ENCODE peak calls at places on chromosomes 2 and 18, in eight cellular contexts. One of them, this sample, is unnamed.
A peak's percentile ranks its signal among the peaks of the same experiment; 100 is the strongest.

GRCh38 chr18:5619381-5619780 is 75.6 kb upstream of the EPB41L3 start:
- DNase-seq in HCT116: no peak
- DNase-seq in CD8-positive, alpha-beta T cell: no peak
- DNase-seq in psoas muscle: no peak
- DNase-seq in cardiac fibroblast: no peak
- DNase-seq in WTC11: no peak
- DNase-seq in epithelial cell of esophagus: no peak
- DNase-seq in fibroblast of lung: no peak
- DNase-seq in this sample: no peak

GRCh38 chr2:45337396-45337795 is 273.7 kb downstream of the SRBD1 start:
- DNase-seq in HCT116: no peak
- DNase-seq in CD8-positive, alpha-beta T cell: no peak
- DNase-seq in psoas muscle: no peak
- DNase-seq in cardiac fibroblast: no peak
- DNase-seq in WTC11: no peak
- DNase-seq in epithelial cell of esophagus: no peak
- DNase-seq in fibroblast of lung: peak; percentile 53
- DNase-seq in this sample: no peak

GRCh38 chr2:232013701-232014353 is 52.3 kb downstream of the DIS3L2 start:
- DNase-seq in HCT116: no peak
- DNase-seq in CD8-positive, alpha-beta T cell: no peak
- DNase-seq in psoas muscle: no peak
- DNase-seq in cardiac fibroblast: peak; percentile 94
- DNase-seq in WTC11: no peak
- DNase-seq in epithelial cell of esophagus: peak; percentile 90
- DNase-seq in fibroblast of lung: peak; percentile 92
- DNase-seq in this sample: no peak

GRCh38 chr2:148603562-148603920 is 41.0 kb upstream of the EPC2 start:
- DNase-seq in HCT116: no peak
- DNase-seq in CD8-positive, alpha-beta T cell: no peak
- DNase-seq in psoas muscle: no peak
- DNase-seq in cardiac fibroblast: no peak
- DNase-seq in WTC11: no peak
- DNase-seq in epithelial cell of esophagus: no peak
- DNase-seq in fibroblast of lung: no peak
- DNase-seq in this sample: no peak

GRCh38 chr18:34631071-34631470 is 79.0 kb upstream of the DTNA start:
- DNase-seq in HCT116: no peak
- DNase-seq in CD8-positive, alpha-beta T cell: no peak
- DNase-seq in psoas muscle: no peak
- DNase-seq in cardiac fibroblast: no peak
- DNase-seq in WTC11: no peak
- DNase-seq in epithelial cell of esophagus: no peak
- DNase-seq in fibroblast of lung: peak; percentile 15
- DNase-seq in this sample: no peak

GRCh38 chr2:113218283-113219091 is 44.7 kb downstream of the PSD4 start:
- DNase-seq in HCT116: no peak
- DNase-seq in CD8-positive, alpha-beta T cell: no peak
- DNase-seq in psoas muscle: no peak
- DNase-seq in cardiac fibroblast: peak; percentile 25
- DNase-seq in WTC11: no peak
- DNase-seq in epithelial cell of esophagus: no peak
- DNase-seq in fibroblast of lung: peak; percentile 63
- DNase-seq in this sample: no peak

GRCh38 chr2:43008388-43008787 is 216.0 kb upstream of the HAAO start:
- DNase-seq in HCT116: no peak
- DNase-seq in CD8-positive, alpha-beta T cell: no peak
- DNase-seq in psoas muscle: no peak
- DNase-seq in cardiac fibroblast: no peak
- DNase-seq in WTC11: no peak
- DNase-seq in epithelial cell of esophagus: no peak
- DNase-seq in fibroblast of lung: no peak
- DNase-seq in this sample: no peak

GRCh38 chr2:156379069-156379468 is 46.5 kb upstream of the NR4A2 start:
- DNase-seq in HCT116: no peak
- DNase-seq in CD8-positive, alpha-beta T cell: no peak
- DNase-seq in psoas muscle: no peak
- DNase-seq in cardiac fibroblast: no peak
- DNase-seq in WTC11: no peak
- DNase-seq in epithelial cell of esophagus: no peak
- DNase-seq in fibroblast of lung: no peak
- DNase-seq in this sample: no peak

GRCh38 chr2:197360744-197361156 is 50.2 kb upstream of the ANKRD44 start:
- DNase-seq in HCT116: no peak
- DNase-seq in CD8-positive, alpha-beta T cell: no peak
- DNase-seq in psoas muscle: no peak
- DNase-seq in cardiac fibroblast: peak; percentile 50
- DNase-seq in WTC11: no peak
- DNase-seq in epithelial cell of esophagus: peak; percentile 24
- DNase-seq in fibroblast of lung: peak; percentile 31
- DNase-seq in this sample: no peak

GRCh38 chr18:74291771-74292540 is at the start of gene CYB5A:
- DNase-seq in HCT116: peak; percentile 83
- DNase-seq in CD8-positive, alpha-beta T cell: peak; percentile 99
- DNase-seq in psoas muscle: peak; percentile 99
- DNase-seq in cardiac fibroblast: peak; percentile 96
- DNase-seq in WTC11: peak; percentile 95
- DNase-seq in epithelial cell of esophagus: peak; percentile 95
- DNase-seq in fibroblast of lung: peak; percentile 96
- DNase-seq in this sample: peak; percentile 100

GRCh38 chr2:46344696-46345095 is 47.5 kb downstream of the EPAS1 start:
- DNase-seq in HCT116: no peak
- DNase-seq in CD8-positive, alpha-beta T cell: no peak
- DNase-seq in psoas muscle: no peak
- DNase-seq in cardiac fibroblast: no peak
- DNase-seq in WTC11: no peak
- DNase-seq in epithelial cell of esophagus: no peak
- DNase-seq in fibroblast of lung: no peak
- DNase-seq in this sample: no peak

DNA sequence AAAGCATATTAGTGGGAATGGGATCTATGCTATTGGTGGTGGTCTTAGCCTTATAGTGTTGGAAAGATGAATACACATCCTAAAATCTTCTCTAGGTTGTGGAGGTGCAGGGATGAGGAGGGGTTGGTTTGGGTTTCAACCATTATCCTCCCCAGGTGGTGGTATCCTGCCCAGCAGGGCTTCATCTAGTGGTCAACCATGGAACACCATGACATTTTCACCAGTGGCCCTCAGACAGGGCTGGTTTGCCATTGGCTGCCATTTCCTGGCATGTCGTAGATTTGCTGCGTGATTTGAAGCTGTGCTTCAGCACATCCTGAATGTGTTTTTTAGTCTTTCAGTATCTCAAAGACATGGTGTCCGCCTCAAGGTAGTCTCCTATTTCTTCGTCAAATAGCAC is 391.2 kb upstream of the HNRNPA3 start:
- DNase-seq in HCT116: no peak
- DNase-seq in CD8-positive, alpha-beta T cell: no peak
- DNase-seq in psoas muscle: no peak
- DNase-seq in cardiac fibroblast: no peak
- DNase-seq in WTC11: no peak
- DNase-seq in epithelial cell of esophagus: no peak
- DNase-seq in fibroblast of lung: no peak
- DNase-seq in this sample: no peak
- TF ChIP-seq CTCF in HCT116: no peak
- TF ChIP-seq CTCF in CD8-positive, alpha-beta T cell: no peak
- TF ChIP-seq CTCF in psoas muscle: no peak
- TF ChIP-seq CTCF in cardiac fibroblast: no peak
- TF ChIP-seq CTCF in WTC11: no peak
- TF ChIP-seq CTCF in epithelial cell of esophagus: no peak
- TF ChIP-seq CTCF in fibroblast of lung: no peak
- TF ChIP-seq CTCF in this sample: no peak

GRCh38 chr18:72648079-72648478 is 103.9 kb upstream of the CBLN2 start:
- DNase-seq in HCT116: no peak
- DNase-seq in CD8-positive, alpha-beta T cell: no peak
- DNase-seq in psoas muscle: no peak
- DNase-seq in cardiac fibroblast: no peak
- DNase-seq in WTC11: no peak
- DNase-seq in epithelial cell of esophagus: no peak
- DNase-seq in fibroblast of lung: no peak
- DNase-seq in this sample: no peak

GRCh38 chr18:72652990-72653593 is 109.0 kb upstream of the CBLN2 start:
- DNase-seq in HCT116: no peak
- DNase-seq in CD8-positive, alpha-beta T cell: no peak
- DNase-seq in psoas muscle: no peak
- DNase-seq in cardiac fibroblast: peak; percentile 21
- DNase-seq in WTC11: peak; percentile 77
- DNase-seq in epithelial cell of esophagus: peak; percentile 58
- DNase-seq in fibroblast of lung: no peak
- DNase-seq in this sample: peak; percentile 59

DNA sequence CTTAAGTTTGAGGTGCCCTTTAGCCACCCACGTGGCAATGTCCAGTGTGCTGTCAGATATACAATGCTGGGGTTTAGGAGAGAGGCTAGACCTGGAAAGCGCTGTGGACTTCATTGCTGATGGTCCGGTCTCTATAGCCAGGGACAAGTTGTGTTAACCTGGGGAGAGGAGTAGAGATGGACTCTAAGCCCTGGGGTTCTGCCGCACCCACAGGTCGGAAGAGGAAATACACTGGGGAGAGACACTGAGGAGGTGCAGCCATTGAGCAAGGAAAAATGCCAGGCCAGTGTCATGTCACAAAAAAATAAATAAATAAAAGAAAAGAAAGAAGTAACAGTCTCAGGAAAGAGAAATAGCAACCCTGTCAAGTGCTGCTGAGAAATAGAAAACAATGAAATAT is 106.9 kb upstream of the CBLN2 start:
- DNase-seq in HCT116: no peak
- DNase-seq in CD8-positive, alpha-beta T cell: no peak
- DNase-seq in psoas muscle: no peak
- DNase-seq in cardiac fibroblast: no peak
- DNase-seq in WTC11: no peak
- DNase-seq in epithelial cell of esophagus: no peak
- DNase-seq in fibroblast of lung: no peak
- DNase-seq in this sample: no peak
- TF ChIP-seq CTCF in HCT116: no peak
- TF ChIP-seq CTCF in CD8-positive, alpha-beta T cell: no peak
- TF ChIP-seq CTCF in psoas muscle: no peak
- TF ChIP-seq CTCF in cardiac fibroblast: no peak
- TF ChIP-seq CTCF in WTC11: no peak
- TF ChIP-seq CTCF in epithelial cell of esophagus: no peak
- TF ChIP-seq CTCF in fibroblast of lung: no peak
- TF ChIP-seq CTCF in this sample: no peak

GRCh38 chr2:162524192-162524591 is 180.3 kb downstream of the GCA start:
- DNase-seq in HCT116: no peak
- DNase-seq in CD8-positive, alpha-beta T cell: no peak
- DNase-seq in psoas muscle: no peak
- DNase-seq in cardiac fibroblast: no peak
- DNase-seq in WTC11: peak; percentile 33
- DNase-seq in epithelial cell of esophagus: peak; percentile 40
- DNase-seq in fibroblast of lung: no peak
- DNase-seq in this sample: no peak
- TF ChIP-seq CTCF in HCT116: no peak
- TF ChIP-seq CTCF in CD8-positive, alpha-beta T cell: no peak
- TF ChIP-seq CTCF in psoas muscle: no peak
- TF ChIP-seq CTCF in cardiac fibroblast: no peak
- TF ChIP-seq CTCF in WTC11: no peak
- TF ChIP-seq CTCF in epithelial cell of esophagus: peak; percentile 27
- TF ChIP-seq CTCF in fibroblast of lung: no peak
- TF ChIP-seq CTCF in this sample: no peak

DNA sequence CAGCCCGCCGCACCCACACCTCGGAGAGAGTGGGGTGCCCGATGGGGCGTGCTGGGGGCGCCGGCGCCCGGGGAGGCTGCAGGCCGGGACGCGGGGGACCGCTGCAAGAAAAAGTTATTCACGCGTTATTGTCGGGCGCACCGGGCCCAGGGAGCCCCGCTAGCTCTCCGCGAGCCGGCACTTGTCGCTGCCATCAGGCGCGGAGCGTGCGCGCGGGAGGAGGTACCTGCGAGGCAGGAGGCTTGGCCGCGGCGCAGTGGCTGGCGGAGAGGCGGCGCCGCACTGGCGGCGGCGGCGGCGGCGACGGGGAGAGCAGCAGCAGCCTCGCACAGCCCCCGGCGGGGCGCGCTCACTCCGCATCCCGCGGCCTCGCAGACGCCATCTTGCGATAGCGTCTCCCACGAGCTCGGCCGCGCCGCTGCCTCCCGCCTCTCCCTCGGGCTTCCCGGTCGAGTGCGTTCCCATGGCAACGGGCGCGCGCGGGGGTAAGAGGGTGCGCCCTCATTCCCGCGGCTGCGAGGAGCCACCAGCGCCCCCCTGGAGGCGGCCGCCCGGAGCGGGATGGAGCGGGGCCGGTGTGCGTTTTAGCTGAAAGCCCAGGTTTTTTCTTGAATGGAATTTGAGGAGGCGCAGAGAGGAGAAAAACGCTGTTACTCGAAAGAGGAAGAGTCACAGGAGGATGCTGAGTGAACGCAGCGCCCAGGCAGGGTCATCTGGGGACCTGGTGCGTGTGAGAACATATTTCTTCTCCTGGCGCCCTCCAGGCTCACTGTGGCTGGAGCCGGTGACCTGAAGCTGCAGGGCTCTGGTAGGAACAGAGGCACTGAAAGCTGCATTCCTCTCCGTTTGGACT is at the start of gene CHN1:
- DNase-seq in HCT116: no peak
- DNase-seq in CD8-positive, alpha-beta T cell: peak; percentile 54
- DNase-seq in psoas muscle: peak; percentile 80
- DNase-seq in cardiac fibroblast: peak; percentile 58
- DNase-seq in WTC11: peak; percentile 81
- DNase-seq in epithelial cell of esophagus: peak; percentile 67
- DNase-seq in fibroblast of lung: peak; percentile 78
- DNase-seq in this sample: peak; percentile 37
- TF ChIP-seq CTCF in HCT116: no peak
- TF ChIP-seq CTCF in CD8-positive, alpha-beta T cell: peak; percentile 17
- TF ChIP-seq CTCF in psoas muscle: no peak
- TF ChIP-seq CTCF in cardiac fibroblast: no peak
- TF ChIP-seq CTCF in WTC11: no peak
- TF ChIP-seq CTCF in epithelial cell of esophagus: no peak
- TF ChIP-seq CTCF in fibroblast of lung: no peak
- TF ChIP-seq CTCF in this sample: peak; percentile 9

DNA sequence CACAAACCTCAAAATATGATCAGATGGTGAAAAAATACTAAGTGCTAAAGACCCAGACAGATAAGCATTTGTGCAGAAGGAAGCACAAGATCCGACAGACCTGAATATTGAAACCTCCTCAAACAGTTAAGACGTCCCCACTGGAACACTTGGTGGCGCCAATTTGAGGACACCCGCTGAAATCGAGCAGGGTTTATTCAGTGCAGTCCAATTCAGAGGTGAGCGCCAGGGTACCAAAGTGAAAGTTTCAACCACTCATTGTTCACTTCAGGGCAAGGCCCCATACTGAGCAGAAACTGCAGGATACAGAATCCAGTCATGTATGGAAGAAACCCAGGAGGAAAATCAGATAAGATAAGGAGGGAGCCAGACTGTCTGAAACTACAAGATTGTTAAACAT is 417.6 kb downstream of the LRRTM4 start:
- DNase-seq in HCT116: no peak
- DNase-seq in CD8-positive, alpha-beta T cell: no peak
- DNase-seq in psoas muscle: no peak
- DNase-seq in cardiac fibroblast: no peak
- DNase-seq in WTC11: no peak
- DNase-seq in epithelial cell of esophagus: no peak
- DNase-seq in fibroblast of lung: no peak
- DNase-seq in this sample: no peak
- TF ChIP-seq CTCF in HCT116: no peak
- TF ChIP-seq CTCF in CD8-positive, alpha-beta T cell: no peak
- TF ChIP-seq CTCF in psoas muscle: no peak
- TF ChIP-seq CTCF in cardiac fibroblast: no peak
- TF ChIP-seq CTCF in WTC11: no peak
- TF ChIP-seq CTCF in epithelial cell of esophagus: no peak
- TF ChIP-seq CTCF in fibroblast of lung: no peak
- TF ChIP-seq CTCF in this sample: no peak